ENCODE peak calls at places on chromosomes 6 and 20, in four cellular contexts. A is cardiac muscle cell, J is AG04450, M is A549. K is an unnamed sample.

GRCh38 chr6:64010646-64011045 is 375.0 kb downstream of the PHF3 start:
- DNase-seq in M (no peak), J (no peak), A (no peak), K (no peak)

GRCh38 chr6:42352856-42353564 is 98.7 kb downstream of the TRERF1 start:
- DNase-seq in A (peak), M (peak), J (peak), K (peak)

GRCh38 chr6:157571269-157571668 is 190.3 kb downstream of the ZDHHC14 start:
- DNase-seq in J (no peak), A (no peak), M (no peak), K (no peak)

GRCh38 chr6:32057966-32058365 is 19.8 kb downstream of the CYP21A2 start:
- DNase-seq in M (no peak), A (no peak), J (no peak), K (no peak)

GRCh38 chr20:8764289-8764962 is 304.5 kb upstream of the PLCB4 start:
- DNase-seq in J (no peak), A (peak), M (no peak), K (no peak)

GRCh38 chr20:58554541-58554940 is 39.3 kb upstream of the APCDD1L start:
- DNase-seq in M (no peak), J (no peak), A (no peak), K (no peak)

GRCh38 chr20:37362821-37363220 is 16.9 kb downstream of the SRC start:
- DNase-seq in M (no peak), A (no peak), J (no peak), K (no peak)

GRCh38 chr20:57329608-57330221 is at the start of gene SPO11:
- DNase-seq in J (no peak), A (no peak), M (no peak), K (no peak)

GRCh38 chr20:7829776-7830175 is 110.5 kb downstream of the HAO1 start:
- DNase-seq in J (no peak), A (no peak), M (no peak), K (no peak)

GRCh38 chr6:155325700-155326516 is 11.6 kb upstream of the TFB1M start:
- DNase-seq in M (no peak), A (no peak), J (no peak), K (no peak)

GRCh38 chr6:166938704-166939103 is 17.6 kb downstream of the RNASET2 start:
- DNase-seq in M (no peak), J (no peak), A (no peak), K (no peak)

GRCh38 chr6:107644513-107644912 is 154.6 kb downstream of the SOBP start:
- DNase-seq in J (no peak), M (no peak), A (no peak), K (no peak)

GRCh38 chr6:153084393-153084792 is 46.7 kb downstream of the RGS17 start:
- DNase-seq in M (no peak), A (peak), J (peak), K (peak)

GRCh38 chr20:64220891-64221527 is 34.5 kb upstream of the PCMTD2 start:
- DNase-seq in J (no peak), M (no peak), A (no peak), K (no peak)

GRCh38 chr20:64222273-64222672 is 33.3 kb upstream of the PCMTD2 start:
- DNase-seq in M (no peak), A (no peak), J (no peak), K (peak)

GRCh38 chr20:64224344-64225165 is 31.0 kb upstream of the PCMTD2 start:
- DNase-seq in J (peak), M (no peak), A (peak), K (peak)

GRCh38 chr20:64223526-64224067 is 32.0 kb upstream of the PCMTD2 start:
- DNase-seq in A (peak), J (no peak), M (no peak), K (no peak)

DNA sequence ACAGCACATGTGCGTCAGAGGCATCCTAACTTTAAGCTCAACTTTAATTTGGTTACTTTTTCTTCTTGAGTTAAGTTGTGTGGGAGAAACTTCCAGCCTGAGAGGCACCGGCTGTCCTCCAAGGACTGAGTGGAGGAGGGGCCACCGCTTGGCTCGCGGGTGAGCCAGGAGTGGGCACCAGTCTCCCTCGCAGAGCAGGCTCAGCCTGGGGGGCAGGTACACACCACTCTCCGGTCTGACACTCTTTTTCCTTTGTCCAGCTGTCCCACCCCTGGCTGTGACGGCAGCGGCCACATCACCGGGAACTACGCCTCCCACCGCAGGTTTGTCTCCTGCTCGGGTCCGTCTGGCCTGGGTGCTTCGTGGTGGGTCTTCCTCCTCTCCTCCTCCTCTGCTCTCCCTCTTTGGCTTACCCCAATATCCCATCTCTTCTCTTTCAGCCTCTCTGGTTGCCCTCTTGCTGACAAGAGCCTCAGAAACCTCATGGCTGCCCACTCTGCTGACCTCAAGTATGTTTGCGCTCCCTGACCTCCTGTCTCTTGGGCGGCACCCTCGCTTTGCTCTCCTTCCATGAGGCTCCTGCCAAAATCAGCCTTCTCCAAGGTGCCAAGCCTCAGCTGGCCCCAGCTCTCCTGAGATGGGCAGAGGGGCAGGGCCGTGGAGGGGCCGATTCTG is 32.6 kb upstream of the PCMTD2 start:
- DNase-seq in A (no peak), M (no peak), J (no peak), K (no peak)
- H3K27ac ChIP-seq in A (no peak), M (no peak), J (peak), K (no peak)

GRCh38 chr6:2482773-2483172 is 237.4 kb upstream of the GMDS start:
- DNase-seq in M (peak), A (no peak), J (no peak), K (no peak)
- TF ChIP-seq CTCF in M (no peak), A (no peak), J (no peak), K (peak)

GRCh38 chr20:21570285-21570992 is 56.6 kb upstream of the NKX2-2 start:
- DNase-seq in M (no peak), J (no peak), A (no peak), K (no peak)

GRCh38 chr20:21574443-21574842 is 60.6 kb upstream of the NKX2-2 start:
- DNase-seq in A (no peak), J (no peak), M (no peak), K (no peak)

GRCh38 chr20:21573259-21573658 is 59.4 kb upstream of the NKX2-2 start:
- DNase-seq in M (no peak), J (no peak), A (no peak), K (no peak)

GRCh38 chr20:21571841-21572690 is 58.2 kb upstream of the NKX2-2 start:
- DNase-seq in M (no peak), A (peak), J (no peak), K (peak)

DNA sequence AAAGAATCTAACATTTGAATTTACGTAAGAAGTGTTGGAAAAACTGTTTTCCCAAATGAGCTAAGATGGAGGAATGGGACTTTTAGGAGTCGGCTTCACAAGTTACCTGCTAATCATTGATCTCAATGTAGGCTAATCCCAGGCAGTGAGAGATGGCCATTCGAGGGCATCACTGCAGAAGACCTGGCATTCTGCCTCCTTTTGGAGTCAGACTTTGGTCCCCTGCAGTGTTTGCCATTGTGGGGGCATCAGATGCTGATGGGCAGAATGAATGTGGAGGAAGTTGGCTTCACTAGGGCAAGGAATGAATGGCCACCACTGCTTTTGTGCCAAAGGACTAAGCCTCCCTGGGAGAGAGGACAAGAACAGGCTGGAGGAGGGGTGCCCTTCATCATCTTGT is 55.7 kb upstream of the NKX2-2 start:
- DNase-seq in M (no peak), J (no peak), A (no peak), K (no peak)
- H3K27ac ChIP-seq in M (no peak), J (no peak), A (no peak), K (no peak)

DNA sequence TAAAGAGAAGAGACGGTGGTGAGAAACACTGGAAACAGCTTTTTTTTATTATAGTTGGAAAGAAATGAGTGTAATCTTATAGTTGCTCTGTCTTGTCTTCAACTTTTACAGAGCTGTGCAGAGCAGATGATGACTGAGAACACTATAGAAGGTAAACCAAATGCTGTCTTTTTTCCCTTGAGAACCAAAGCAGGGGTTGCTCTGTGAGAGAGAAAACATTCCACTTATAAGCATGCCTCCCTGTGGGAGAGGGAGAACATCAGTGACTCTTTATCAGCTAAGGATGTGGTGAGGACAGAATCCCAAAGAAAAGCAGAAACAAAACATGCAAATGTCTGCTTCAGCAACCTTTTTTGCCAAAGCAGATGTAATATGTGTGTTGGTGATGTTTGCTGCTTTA is 179.3 kb upstream of the HDDC2 start:
- DNase-seq in A (no peak), M (no peak), J (no peak), K (no peak)
- TF ChIP-seq CTCF in A (no peak), M (no peak), J (no peak), K (no peak)

DNA sequence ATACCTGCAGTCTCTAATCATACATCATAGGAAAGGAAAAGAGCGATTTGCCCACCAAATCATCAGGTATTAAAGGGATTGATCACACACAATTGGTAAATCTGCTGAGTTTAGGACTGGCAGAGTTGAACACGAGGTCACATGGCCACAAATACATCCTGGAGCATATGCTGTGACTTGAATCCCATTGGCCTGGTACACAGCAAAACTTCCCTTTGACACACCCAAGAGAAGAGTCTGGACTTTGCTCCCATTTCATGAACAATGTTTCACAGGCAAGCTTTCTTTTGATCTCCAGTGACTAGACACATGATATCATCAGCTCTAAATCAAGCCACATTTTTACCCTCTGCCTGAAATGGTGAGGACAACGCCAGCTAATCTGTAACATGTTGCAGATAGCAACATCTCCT is 117.9 kb downstream of the ISM1 start:
- DNase-seq in M (peak), A (no peak), J (no peak), K (no peak)
- H3K27ac ChIP-seq in M (peak), A (no peak), J (no peak), K (no peak)

GRCh38 chr20:20816969-20817368 is 104.5 kb upstream of the RALGAPA2 start:
- DNase-seq in M (no peak), A (no peak), J (no peak), K (no peak)

GRCh38 chr20:20821496-20822260 is 109.2 kb upstream of the RALGAPA2 start:
- DNase-seq in A (no peak), J (no peak), M (no peak), K (no peak)

GRCh38 chr20:20820780-20821495 is 108.5 kb upstream of the RALGAPA2 start:
- DNase-seq in J (no peak), A (no peak), M (no peak), K (no peak)

GRCh38 chr20:20823469-20823868 is 111.0 kb upstream of the RALGAPA2 start:
- DNase-seq in J (no peak), M (no peak), A (no peak), K (no peak)

DNA sequence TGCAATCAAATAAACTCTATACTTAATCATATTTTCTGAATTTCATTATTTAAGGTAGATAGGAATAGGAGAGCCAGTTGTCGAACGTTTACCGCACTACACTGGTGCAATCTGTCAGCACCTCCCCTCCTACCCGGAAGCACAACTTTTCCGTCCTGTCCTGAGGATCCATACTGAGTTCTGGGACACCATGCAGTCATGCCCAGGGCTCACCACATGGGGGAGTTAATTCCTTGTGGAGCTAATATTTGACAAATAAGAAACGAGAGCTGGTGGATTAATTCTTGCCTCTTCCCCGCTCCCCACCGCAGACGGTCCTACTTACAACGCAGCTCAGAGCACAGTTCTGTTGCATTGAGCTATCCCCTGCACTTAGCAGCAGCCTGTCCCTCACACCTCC is 107.7 kb upstream of the RALGAPA2 start:
- DNase-seq in J (no peak), M (peak), A (peak), K (no peak)
- TF ChIP-seq CTCF in J (peak), M (no peak), A (peak), K (no peak)

GRCh38 chr20:20711413-20711812 is 1.0 kb downstream of the RALGAPA2 start:
- DNase-seq in J (no peak), A (no peak), M (no peak), K (no peak)
- H3K27ac ChIP-seq in J (no peak), A (no peak), M (no peak), K (no peak)

K was measured in foreskin keratinocyte.